ENCODE peak calls at places on chromosome 7, in seven cellular contexts. L is pancreas; E is CD8-positive, alpha-beta T cell; U is HepG2; Z is HCT116; M is lower lobe of right lung; N is left lung. V is an unnamed sample. For H3K27me3 and H3K36me3, the result is how much of the 10 kb centered on the place peaks cover.

GRCh38 chr7:81721428-81721827 is 48.4 kb downstream of the HGF start:
- ATAC-seq in N (no peak), E (no peak), Z (no peak), U (no peak), L (no peak), M (no peak), V (no peak)

GRCh38 chr7:27997188-27997707 is 183.3 kb downstream of the JAZF1 start:
- ATAC-seq in N (no peak), E (no peak), M (no peak), L (no peak), Z (no peak), U (no peak), V (no peak)

GRCh38 chr7:113015038-113015645 is 71.5 kb downstream of the GPR85 start:
- ATAC-seq in U (no peak), L (peak), M (no peak), E (no peak), Z (peak), N (peak), V (no peak)

GRCh38 chr7:3559178-3559765 is 258.2 kb downstream of the SDK1 start:
- ATAC-seq in U (no peak), L (peak), E (no peak), M (no peak), N (peak), Z (no peak), V (peak)

GRCh38 chr7:92823042-92823441 is 13.3 kb downstream of the CDK6 start:
- ATAC-seq in U (no peak), E (no peak), L (no peak), N (no peak), M (no peak), Z (no peak), V (no peak)

GRCh38 chr7:73376671-73377412 is 48.9 kb downstream of the FKBP6 start:
- ATAC-seq in N (no peak), E (no peak), U (peak), Z (no peak), M (peak), L (no peak), V (no peak)

GRCh38 chr7:25075459-25075858 is 49.6 kb downstream of the CYCS start:
- ATAC-seq in U (no peak), Z (peak), E (no peak), N (no peak), L (no peak), M (no peak), V (no peak)

GRCh38 chr7:100783804-100784203 is 43.5 kb downstream of the EPHB4 start:
- ATAC-seq in U (no peak), N (no peak), E (no peak), M (no peak), Z (no peak), L (no peak), V (no peak)

GRCh38 chr7:55156919-55157318 is 138.1 kb downstream of the EGFR start:
- ATAC-seq in E (no peak), Z (no peak), U (no peak), N (no peak), L (no peak), M (no peak), V (no peak)

GRCh38 chr7:67760971-67761370 is 764.3 kb downstream of the TYW1 start:
- ATAC-seq in U (no peak), N (no peak), M (no peak), Z (no peak), L (no peak), E (no peak), V (no peak)

GRCh38 chr7:66557214-66558200 is 71.2 kb upstream of the KCTD7 start:
- ATAC-seq in E (peak), U (peak), M (peak), L (peak), Z (peak), N (peak), V (peak)

GRCh38 chr7:36440880-36441279 is 51.2 kb downstream of the ANLN start:
- ATAC-seq in E (no peak), N (peak), M (peak), L (peak), U (no peak), Z (peak), V (no peak)

GRCh38 chr7:11858026-11858425 is 26.0 kb upstream of the THSD7A start:
- ATAC-seq in Z (no peak), L (no peak), N (no peak), U (no peak), M (no peak), E (no peak), V (no peak)

GRCh38 chr7:149875396-149875795 is 1.6 kb downstream of the ATP6V0E2 start:
- ATAC-seq in M (no peak), E (no peak), L (no peak), Z (no peak), U (no peak), N (no peak), V (no peak)

GRCh38 chr7:95916573-95917371 is 144.4 kb downstream of the DYNC1I1 start:
- ATAC-seq in N (peak), M (peak), Z (peak), L (peak), U (peak), E (no peak), V (peak)

GRCh38 chr7:152674860-152675760 is 831 bp downstream of the XRCC2 start:
- ATAC-seq in E (no peak), Z (peak), N (no peak), M (no peak), U (peak), L (no peak), V (no peak)

GRCh38 chr7:98351136-98351535 is 49.8 kb downstream of the BAIAP2L1 start:
- ATAC-seq in U (no peak), E (no peak), L (no peak), N (no peak), Z (no peak), M (no peak), V (no peak)

GRCh38 chr7:114650491-114650890 is 235.9 kb downstream of the FOXP2 start:
- ATAC-seq in N (no peak), L (no peak), U (no peak), E (no peak), M (no peak), Z (no peak), V (no peak)

GRCh38 chr7:39824801-39825200 is 125.3 kb upstream of the CDK13 start:
- ATAC-seq in M (no peak), U (no peak), N (no peak), E (no peak), Z (no peak), L (no peak), V (no peak)

GRCh38 chr7:132249591-132249971 is 326.7 kb downstream of the PLXNA4 start:
- ATAC-seq in M (peak), E (no peak), L (no peak), N (peak), U (peak), Z (peak), V (no peak)

GRCh38 chr7:132635127-132635526 is 58.9 kb upstream of the PLXNA4 start:
- ATAC-seq in M (no peak), L (no peak), Z (no peak), U (no peak), N (no peak), E (no peak), V (no peak)

GRCh38 chr7:35992436-35992835 is 160.6 kb upstream of the EEPD1 start:
- ATAC-seq in U (no peak), L (no peak), Z (no peak), E (no peak), N (no peak), M (no peak), V (no peak)

GRCh38 chr7:114865564-114865963 is 56.3 kb upstream of the MDFIC start:
- ATAC-seq in Z (peak), E (peak), N (peak), U (peak), M (peak), L (peak), V (peak)

GRCh38 chr7:117951711-117952280 is 78.6 kb upstream of the CTTNBP2 start:
- ATAC-seq in L (peak), N (no peak), Z (peak), E (no peak), U (peak), M (no peak), V (no peak)

GRCh38 chr7:55078465-55079372 is 59.9 kb downstream of the EGFR start:
- ATAC-seq in U (peak), M (peak), E (no peak), Z (peak), L (no peak), N (peak), V (peak)

GRCh38 chr7:102951839-102952238 is 39.0 kb downstream of the LRRC17 start:
- ATAC-seq in L (no peak), Z (no peak), E (no peak), U (no peak), M (no peak), N (no peak), V (no peak)
- H3K4me3 ChIP-seq in L (no peak), Z (no peak), E (no peak), U (no peak), M (no peak), N (no peak), V (no peak)

GRCh38 chr7:45563401-45563800 is 10.8 kb upstream of the ADCY1 start:
- ATAC-seq in Z (no peak), U (no peak), L (no peak), E (no peak), N (no peak), M (no peak), V (no peak)
- H3K27me3 ChIP-seq in Z (under half), U (under half), L (under half), E (under half), N (under half), M (under half), V (under half)

GRCh38 chr7:136964347-136964746 is 95.9 kb downstream of the CHRM2 start:
- ATAC-seq in L (no peak), N (no peak), M (no peak), E (no peak), Z (no peak), U (no peak), V (peak)
- H3K36me3 ChIP-seq in L (under half), N (under half), M (under half), E (under half), Z (under half), U (under half), V (under half)

GRCh38 chr7:129948338-129948737 is 4.4 kb downstream of the UBE2H start:
- ATAC-seq in E (no peak), N (peak), M (no peak), L (no peak), U (no peak), Z (no peak), V (no peak)
- H3K4me3 ChIP-seq in E (peak), N (no peak), M (no peak), L (no peak), U (peak), Z (no peak), V (peak)

GRCh38 chr7:157542669-157543021 is 205.8 kb downstream of the DNAJB6 start:
- ATAC-seq in E (no peak), U (no peak), M (no peak), N (no peak), Z (no peak), L (no peak), V (no peak)
- H3K27me3 ChIP-seq in E (under half), U (half or more), M (under half), N (under half), Z (under half), L (under half), V (under half)

GRCh38 chr7:87199700-87200450 is 19.7 kb downstream of the TMEM243 start:
- ATAC-seq in Z (no peak), E (no peak), U (peak), N (peak), L (peak), M (peak), V (no peak)
- H3K36me3 ChIP-seq in Z (under half), E (under half), U (under half), N (under half), L (under half), M (under half), V (under half)

GRCh38 chr7:102122026-102122425 is 164.6 kb upstream of the SH2B2 start:
- ATAC-seq in L (no peak), Z (no peak), N (no peak), M (no peak), E (no peak), U (no peak), V (no peak)
- H3K4me3 ChIP-seq in L (no peak), Z (peak), N (no peak), M (no peak), E (no peak), U (peak), V (no peak)

GRCh38 chr7:156092307-156092706 is 280.0 kb upstream of the SHH start:
- ATAC-seq in M (no peak), L (no peak), N (no peak), E (no peak), U (no peak), Z (no peak), V (no peak)

GRCh38 chr7:156090988-156091387 is 278.7 kb upstream of the SHH start:
- ATAC-seq in N (no peak), Z (no peak), E (no peak), L (no peak), U (no peak), M (no peak), V (no peak)

GRCh38 chr7:156088115-156088514 is 275.9 kb upstream of the SHH start:
- ATAC-seq in M (no peak), Z (no peak), N (no peak), E (no peak), U (no peak), L (peak), V (no peak)

GRCh38 chr7:156091515-156092080 is 279.3 kb upstream of the SHH start:
- ATAC-seq in N (no peak), U (no peak), Z (no peak), L (no peak), M (no peak), E (no peak), V (no peak)

DNA sequence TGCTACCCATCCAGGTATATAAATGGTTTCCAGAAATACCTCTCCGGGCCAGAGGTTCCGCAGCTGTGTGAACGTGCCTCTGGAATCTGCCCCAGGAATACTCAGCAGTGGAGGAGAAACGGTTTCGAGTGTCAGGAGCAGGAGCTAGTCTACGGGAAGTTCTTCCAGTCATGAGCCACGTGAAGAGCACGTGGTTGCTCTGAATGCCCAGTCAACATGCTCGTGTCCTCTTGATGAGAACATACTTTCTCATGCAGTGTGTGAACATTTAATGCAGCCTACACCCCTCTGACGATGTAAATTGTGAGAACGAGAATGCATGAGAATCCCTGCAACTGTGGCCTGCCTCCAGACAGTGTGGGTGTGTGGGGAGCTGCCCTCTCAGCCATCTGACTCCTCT is 277.0 kb upstream of the SHH start:
- ATAC-seq in Z (no peak), L (no peak), U (no peak), M (no peak), E (no peak), N (no peak), V (no peak)
- H3K27me3 ChIP-seq in Z (under half), L (under half), U (half or more), M (under half), E (under half), N (under half), V (under half)

GRCh38 chr7:127877951-127878350 is 153.3 kb downstream of the LRRC4 start:
- ATAC-seq in Z (no peak), M (no peak), U (no peak), L (no peak), N (no peak), E (no peak), V (no peak)
- H3K36me3 ChIP-seq in Z (under half), M (under half), U (under half), L (under half), N (under half), E (under half), V (under half)